ENCODE peak calls at places on chromosomes 11 and 22, in five cellular contexts. W is psoas muscle, M is foreskin fibroblast, N is GM23338, D is IMR-90. G is an unnamed sample.

GRCh38 chr11:78062671-78063070 is 990 bp upstream of the THRSP start:
- DNase-seq in M (no peak), W (no peak), D (no peak), N (no peak), G (no peak)

GRCh38 chr11:134024420-134025085 is 44.3 kb upstream of the JAM3 start:
- DNase-seq in D (peak), N (no peak), M (no peak), W (no peak), G (no peak)

GRCh38 chr22:17931400-17931825 is 92.9 kb downstream of the MICAL3 start:
- DNase-seq in W (peak), N (no peak), D (no peak), M (no peak), G (no peak)

GRCh38 chr22:43236401-43237166 is 49.6 kb upstream of the TTLL12 start:
- DNase-seq in M (no peak), D (no peak), N (no peak), W (peak), G (no peak)

GRCh38 chr11:17012712-17013547 is 1.3 kb downstream of the PLEKHA7 start:
- DNase-seq in D (peak), W (peak), M (peak), N (peak), G (peak)

GRCh38 chr11:115488945-115489344 is 15.3 kb downstream of the CADM1 start:
- DNase-seq in D (peak), N (no peak), W (no peak), M (no peak), G (peak)

GRCh38 chr11:123461164-123461563 is 31.1 kb downstream of the GRAMD1B start:
- DNase-seq in W (peak), D (no peak), M (no peak), N (no peak), G (no peak)

GRCh38 chr11:124799384-124800225 is 601 bp downstream of the MSANTD2 start:
- DNase-seq in N (peak), D (peak), M (peak), W (peak), G (no peak)

GRCh38 chr11:7512525-7513209 is 1.1 kb upstream of the PPFIBP2 start:
- DNase-seq in N (peak), D (no peak), M (no peak), W (peak), G (peak)

GRCh38 chr11:2268911-2269600 is 1.3 kb downstream of the ASCL2 start:
- DNase-seq in N (peak), D (no peak), M (peak), W (no peak), G (no peak)

GRCh38 chr22:25334091-25334490 is 114.7 kb downstream of the CRYBB2 start:
- DNase-seq in W (peak), N (peak), D (peak), M (no peak), G (no peak)

GRCh38 chr22:22348127-22348814 is 103.7 kb downstream of the VPREB1 start:
- DNase-seq in W (no peak), N (peak), M (no peak), D (no peak), G (no peak)

GRCh38 chr22:46088541-46089311 is 61.6 kb upstream of the PPARA start:
- DNase-seq in D (peak), M (peak), W (peak), N (no peak), G (peak)

GRCh38 chr11:125036933-125037332 is 26.2 kb upstream of the SLC37A2 start:
- DNase-seq in M (peak), N (no peak), W (no peak), D (peak), G (peak)

GRCh38 chr11:61607920-61608599 is 27.2 kb upstream of the SYT7 start:
- DNase-seq in M (no peak), D (no peak), N (no peak), W (no peak), G (no peak)

GRCh38 chr22:42194953-42195352 is 64.3 kb upstream of the CYP2D6 start:
- DNase-seq in M (no peak), N (no peak), D (no peak), W (no peak), G (no peak)

GRCh38 chr11:120523196-120523595 is 11.6 kb downstream of the GRIK4 start:
- DNase-seq in W (no peak), D (no peak), N (peak), M (no peak), G (no peak)

GRCh38 chr11:73152086-73152853 is 10.2 kb upstream of the FCHSD2 start:
- DNase-seq in M (no peak), N (no peak), W (no peak), D (no peak), G (no peak)

GRCh38 chr22:37202706-37203105 is 9.6 kb downstream of the SSTR3 start:
- DNase-seq in D (no peak), N (no peak), M (no peak), W (no peak), G (no peak)

GRCh38 chr11:134632347-134633119 is 220.5 kb upstream of the B3GAT1 start:
- DNase-seq in D (no peak), W (no peak), N (peak), M (no peak), G (no peak)

GRCh38 chr11:17927643-17928343 is 85.1 kb downstream of the SERGEF start:
- DNase-seq in W (no peak), D (peak), N (no peak), M (peak), G (peak)

GRCh38 chr11:70423523-70424505 is 25.5 kb downstream of the CTTN start:
- DNase-seq in W (no peak), D (peak), N (peak), M (peak), G (peak)

GRCh38 chr11:43579171-43579918 is 101.2 kb upstream of the HSD17B12 start:
- DNase-seq in N (peak), D (peak), M (no peak), W (no peak), G (no peak)

GRCh38 chr11:101718406-101718805 is 134.6 kb upstream of the TRPC6 start:
- DNase-seq in D (peak), N (no peak), W (no peak), M (peak), G (no peak)

GRCh38 chr22:27593378-27593777 is 208.2 kb downstream of the MN1 start:
- DNase-seq in D (no peak), N (no peak), M (no peak), W (no peak), G (no peak)

GRCh38 chr11:2175659-2176058 is 4.0 kb upstream of the TH start:
- DNase-seq in D (peak), W (no peak), N (no peak), M (peak), G (peak)

GRCh38 chr22:50435701-50436115 is 39.1 kb downstream of the SBF1 start:
- DNase-seq in D (no peak), W (peak), M (no peak), N (no peak), G (no peak)

GRCh38 chr11:130442728-130443127 is 5.7 kb upstream of the ADAMTS15 start:
- DNase-seq in N (no peak), W (no peak), M (peak), D (peak), G (no peak)

GRCh38 chr11:115924744-115925567 is 420.7 kb upstream of the CADM1 start:
- DNase-seq in M (no peak), N (no peak), W (no peak), D (peak), G (no peak)

GRCh38 chr11:76770642-76771445 is 12.3 kb upstream of the TSKU start:
- DNase-seq in W (peak), D (peak), N (no peak), M (peak), G (peak)

GRCh38 chr11:84264066-84264465 is 977.9 kb upstream of the CCDC90B start:
- DNase-seq in M (no peak), N (no peak), D (no peak), W (no peak), G (no peak)

GRCh38 chr11:130999086-130999485 is 82.8 kb upstream of the SNX19 start:
- DNase-seq in M (peak), N (no peak), D (peak), W (no peak), G (peak)

GRCh38 chr11:76339217-76339616 is 41.7 kb downstream of the THAP12 start:
- DNase-seq in D (no peak), M (peak), N (no peak), W (peak), G (peak)

GRCh38 chr11:10397226-10397987 is 57.7 kb upstream of the AMPD3 start:
- DNase-seq in M (no peak), D (peak), N (no peak), W (no peak), G (no peak)

GRCh38 chr11:91880660-91881059 is 344.0 kb upstream of the FAT3 start:
- DNase-seq in N (no peak), D (no peak), W (no peak), M (no peak), G (no peak)

GRCh38 chr11:2390871-2391662 is 9.5 kb upstream of the TSSC4 start:
- DNase-seq in D (peak), N (no peak), M (peak), W (no peak), G (peak)

GRCh38 chr22:43113516-43114251 is 3.1 kb downstream of the BIK start:
- DNase-seq in W (no peak), D (no peak), N (no peak), M (no peak), G (no peak)

DNA sequence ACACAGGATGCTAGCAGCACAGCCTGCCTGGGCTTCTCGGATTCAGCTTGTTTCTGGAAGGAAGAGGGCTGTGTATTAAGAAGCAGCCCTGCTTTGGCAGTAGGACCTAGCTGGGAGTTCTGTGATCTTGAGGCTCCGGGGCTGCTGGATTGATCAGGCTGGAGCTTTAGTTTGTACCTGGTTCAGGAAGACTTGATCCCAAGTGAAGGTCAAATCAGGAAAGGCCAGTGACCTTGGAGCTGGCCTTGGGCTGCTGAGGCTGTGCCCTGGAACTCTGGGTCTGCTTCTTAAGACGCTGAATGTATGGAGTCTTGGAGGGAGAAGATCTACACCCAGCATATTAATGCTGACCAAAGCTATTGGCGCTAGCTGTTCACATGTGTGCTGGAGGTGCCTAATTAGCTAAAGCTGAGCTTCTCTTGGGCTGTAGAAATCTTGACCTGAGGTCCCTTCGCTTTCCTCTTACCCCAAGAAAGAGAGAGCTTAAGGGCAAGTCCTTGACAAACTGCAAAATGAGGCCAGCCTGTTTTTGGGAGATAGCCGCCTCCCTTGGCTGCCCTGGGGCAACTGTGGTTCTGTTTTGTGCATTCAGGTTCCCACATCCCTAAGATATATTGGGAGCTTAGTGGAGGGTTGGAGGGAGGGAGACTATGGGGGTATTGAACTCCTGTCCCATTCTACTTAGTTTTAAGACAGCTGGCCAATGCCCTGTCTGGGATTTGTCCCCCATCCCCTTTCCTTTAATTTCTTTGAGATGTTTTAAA is 135.9 kb downstream of the DBX1 start:
- DNase-seq in W (no peak), N (no peak), M (no peak), D (no peak), G (no peak)
- H3K4me3 ChIP-seq in W (no peak), N (peak), M (no peak), D (no peak), G (no peak)

GRCh38 chr11:506950-507726 is at the start of gene RNH1:
- DNase-seq in W (peak), D (peak), M (peak), N (peak), G (peak)

GRCh38 chr11:504053-504993 is 2.7 kb downstream of the RNH1 start:
- DNase-seq in D (no peak), W (peak), M (peak), N (peak), G (no peak)

GRCh38 chr11:507727-508515 is 879 bp upstream of the RNH1 start:
- DNase-seq in W (no peak), M (no peak), N (peak), D (no peak), G (no peak)

GRCh38 chr11:504994-505344 is 2.1 kb downstream of the RNH1 start:
- DNase-seq in W (no peak), M (no peak), D (no peak), N (no peak), G (no peak)

DNA sequence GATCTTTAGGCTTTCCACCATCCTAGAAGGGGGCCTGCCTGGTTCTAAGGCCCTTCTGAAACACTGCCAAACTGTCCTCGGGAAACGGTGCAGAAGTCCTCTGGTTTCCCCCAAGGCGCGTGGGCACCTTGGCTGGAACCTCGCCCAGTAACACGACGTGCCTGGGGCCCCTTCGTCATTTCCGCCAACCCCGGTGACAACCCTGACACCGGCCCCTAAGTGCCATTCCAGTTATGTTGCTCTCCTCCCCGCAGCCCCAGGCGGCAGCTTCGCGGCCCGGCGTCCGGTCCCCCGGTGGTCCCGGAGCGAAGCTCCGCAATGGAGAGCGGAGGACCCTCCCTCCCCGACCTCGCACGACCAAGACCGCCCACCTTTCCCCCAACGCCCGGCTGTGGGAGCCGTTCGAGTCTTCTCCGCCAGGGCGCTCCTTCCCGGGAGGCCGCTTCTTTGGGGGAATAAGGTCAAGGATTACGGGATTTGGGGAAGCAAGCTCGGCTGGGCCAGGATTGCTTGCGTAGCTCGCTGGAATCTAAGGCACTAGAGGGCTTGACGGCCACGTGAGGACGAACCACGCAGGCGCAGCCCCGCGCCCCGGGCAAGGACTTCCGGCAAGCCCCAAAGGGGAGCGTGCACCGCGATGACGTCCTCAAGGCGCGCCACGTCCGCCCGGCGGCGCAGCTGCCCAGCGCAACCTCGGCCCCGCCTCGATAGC is 648 bp downstream of the RNH1 start:
- DNase-seq in N (peak), D (peak), W (peak), M (peak), G (peak)
- H3K4me3 ChIP-seq in N (peak), D (peak), W (peak), M (peak), G (peak)

GRCh38 chr11:46216765-46217089 is 60.7 kb upstream of the CREB3L1 start:
- DNase-seq in N (no peak), D (no peak), W (no peak), M (no peak), G (no peak)
- H3K4me3 ChIP-seq in N (no peak), D (no peak), W (no peak), M (no peak), G (no peak)

GRCh38 chr22:31342389-31343125 is 3.6 kb downstream of the PATZ1 start:
- DNase-seq in D (no peak), W (no peak), N (peak), M (no peak), G (no peak)
- H3K4me3 ChIP-seq in D (no peak), W (no peak), N (peak), M (no peak), G (no peak)